ENCODE peak calls at places on chromosomes 6 and 20, in ten cellular contexts. M is HFF-Myc; O is activated CD4-positive, alpha-beta T cell treated with anti-CD3 and anti-CD28 coated beads for 48 hours; S is A549; U is fibroblast of mammary gland; A is fibroblast of pulmonary artery; C is trophoblast cell; D is effector memory CD4-positive, alpha-beta T cell; X is HCT116; T is EL. Q is an unnamed sample.

GRCh38 chr20:15100506-15101160 is 763.2 kb upstream of the FLRT3 start:
- DNase-seq in D (no peak), O (no peak), S (no peak), T (no peak), A (no peak), C (no peak), X (no peak), M (no peak), U (peak), Q (no peak)

GRCh38 chr6:118562959-118563358 is 14.9 kb downstream of the PLN start:
- DNase-seq in U (peak), D (no peak), T (no peak), O (no peak), A (peak), C (no peak), S (no peak), M (no peak), X (no peak), Q (peak)

GRCh38 chr6:166017032-166017635 is 150.5 kb downstream of the TBXT start:
- DNase-seq in D (no peak), C (no peak), T (no peak), U (no peak), O (no peak), X (no peak), M (no peak), A (no peak), S (no peak), Q (no peak)

GRCh38 chr20:54560357-54560756 is 85.0 kb downstream of the DOK5 start:
- DNase-seq in C (no peak), X (no peak), M (no peak), T (no peak), S (no peak), O (no peak), D (no peak), U (peak), A (peak), Q (no peak)

GRCh38 chr6:679282-679681 is 13.7 kb downstream of the EXOC2 start:
- DNase-seq in C (no peak), T (no peak), S (no peak), X (no peak), D (no peak), A (no peak), U (peak), O (no peak), M (no peak), Q (peak)

GRCh38 chr6:90347411-90347841 is 50.8 kb upstream of the BACH2 start:
- DNase-seq in D (no peak), S (no peak), C (no peak), X (no peak), M (no peak), A (no peak), U (peak), T (no peak), O (peak), Q (no peak)

GRCh38 chr20:47160992-47161391 is 195.5 kb downstream of the ZMYND8 start:
- DNase-seq in A (no peak), X (no peak), S (no peak), D (no peak), U (no peak), T (no peak), M (no peak), O (no peak), C (no peak), Q (no peak)

GRCh38 chr6:119739776-119740175 is 390.2 kb upstream of the MAN1A1 start:
- DNase-seq in S (no peak), T (no peak), C (no peak), M (no peak), O (no peak), X (no peak), D (no peak), U (no peak), A (no peak), Q (no peak)

GRCh38 chr6:22466665-22467064 is 102.7 kb upstream of the HDGFL1 start:
- DNase-seq in A (no peak), D (no peak), M (no peak), T (no peak), C (no peak), S (no peak), O (no peak), U (no peak), X (no peak), Q (no peak)

GRCh38 chr6:116265081-116265829 is 11.4 kb upstream of the TSPYL4 start:
- DNase-seq in S (no peak), D (no peak), X (no peak), O (peak), M (no peak), U (peak), C (no peak), A (no peak), T (peak), Q (peak)

GRCh38 chr6:152054441-152054840 is 247.0 kb downstream of the ESR1 start:
- DNase-seq in X (peak), A (peak), D (no peak), T (peak), C (no peak), M (peak), O (no peak), U (peak), S (peak), Q (no peak)

GRCh38 chr20:61875221-61875885 is 190.3 kb downstream of the TAF4 start:
- DNase-seq in T (no peak), X (no peak), U (no peak), M (no peak), A (no peak), S (peak), D (no peak), C (no peak), O (no peak), Q (no peak)

GRCh38 chr6:156791261-156791850 is 14.2 kb downstream of the ARID1B start:
- DNase-seq in U (peak), C (no peak), T (peak), X (no peak), M (no peak), A (peak), O (peak), S (no peak), D (no peak), Q (peak)

Q was measured in IMR-90.